ENCODE peak calls at places on chromosomes 7 and 10, in five cellular contexts. I is activated CD4-positive, alpha-beta T cell treated with anti-CD3 and anti-CD28 coated beads for 36 hours; Q is HepG2; B is stimulated activated naive CD8-positive, alpha-beta T cell treated with anti-CD3 and anti-CD28 coated beads, Interleukin-15, Interleukin-2, amounts not matched to agents 100 U/mL and 50 U/mL, for 24 hours; Z is MM.1S. C is an unnamed sample.

GRCh38 chr10:5655003-5655600 is 11.3 kb downstream of the ASB13 start:
- DNase-seq in B (no peak), Z (peak), I (peak), Q (no peak), C (no peak)

GRCh38 chr10:79342295-79342761 is 4.9 kb upstream of the PPIF start:
- DNase-seq in I (no peak), Q (peak), B (no peak), Z (no peak), C (no peak)

GRCh38 chr7:98276241-98276761 is 5.2 kb upstream of the BRI3 start:
- DNase-seq in I (no peak), B (no peak), Z (no peak), Q (peak), C (no peak)

GRCh38 chr10:77459905-77460304 is 177.7 kb downstream of the KCNMA1 start:
- DNase-seq in Q (no peak), Z (no peak), I (no peak), B (no peak), C (no peak)

GRCh38 chr10:77909755-77910375 is 16.7 kb downstream of the DLG5 start:
- DNase-seq in B (no peak), Z (no peak), Q (peak), I (no peak), C (no peak)

GRCh38 chr7:2537981-2538851 is 17.1 kb downstream of the BRAT1 start:
- DNase-seq in B (no peak), Q (no peak), Z (no peak), I (no peak), C (no peak)

GRCh38 chr7:93958216-93958615 is 36.7 kb downstream of the GNG11 start:
- DNase-seq in Q (no peak), I (no peak), Z (no peak), B (no peak), C (no peak)

GRCh38 chr7:74365320-74366022 is 76.3 kb downstream of the CLIP2 start:
- DNase-seq in B (no peak), Q (peak), Z (peak), I (no peak), C (no peak)

GRCh38 chr10:97687785-97688781 is 1.0 kb upstream of the AVPI1 start:
- DNase-seq in B (no peak), I (no peak), Z (no peak), Q (peak), C (peak)

GRCh38 chr7:157006829-157007469 is 3.5 kb downstream of the MNX1 start:
- DNase-seq in Z (no peak), Q (no peak), B (no peak), I (no peak), C (no peak)

GRCh38 chr7:130598056-130598455 is 70.5 kb downstream of the COPG2 start:
- DNase-seq in Z (no peak), B (no peak), Q (no peak), I (no peak), C (no peak)

GRCh38 chr7:26202019-26202985 is 757 bp downstream of the CBX3 start:
- DNase-seq in B (peak), I (peak), Q (no peak), Z (peak), C (no peak)

GRCh38 chr7:2717293-2717904 is 29.4 kb downstream of the AMZ1 start:
- DNase-seq in Z (no peak), B (no peak), I (peak), Q (no peak), C (no peak)

GRCh38 chr10:103442031-103442461 is 10.1 kb downstream of the CALHM2 start:
- DNase-seq in I (no peak), B (no peak), Q (no peak), Z (no peak), C (no peak)

GRCh38 chr7:132557489-132558044 is 18.7 kb downstream of the PLXNA4 start:
- DNase-seq in I (no peak), B (no peak), Z (no peak), Q (no peak), C (no peak)

GRCh38 chr10:86262671-86263165 is 103.9 kb downstream of the GRID1 start:
- DNase-seq in B (no peak), Z (no peak), I (no peak), Q (no peak), C (no peak)

GRCh38 chr10:119522747-119523426 is 19.6 kb downstream of the RGS10 start:
- DNase-seq in Z (no peak), Q (peak), B (peak), I (peak), C (no peak)

GRCh38 chr7:6558837-6559236 is 7.6 kb upstream of the GRID2IP start:
- DNase-seq in Z (no peak), Q (peak), I (peak), B (peak), C (no peak)

GRCh38 chr10:3339531-3339950 is 167.0 kb upstream of the PITRM1 start:
- DNase-seq in Z (no peak), B (no peak), Q (no peak), I (no peak), C (peak)

GRCh38 chr10:72079356-72079755 is 9.0 kb downstream of the SPOCK2 start:
- DNase-seq in Z (no peak), B (peak), Q (no peak), I (peak), C (no peak)

C was measured in GM04503.